ENCODE peak calls at places on chromosomes 13 and 19, in ten cellular contexts. M, O, F, Q, R, N, E, W, X and K are unnamed samples.

GRCh38 chr13:25204843-25205242 is 32.8 kb upstream of the AMER2 start:
- DNase-seq in M (no peak), O (no peak), F (no peak), Q (no peak), R (no peak), N (no peak), E (no peak), W (no peak), X (no peak), K (no peak)

GRCh38 chr19:53876651-53877224 is 5.3 kb upstream of the PRKCG start:
- DNase-seq in M (no peak), O (no peak), F (no peak), Q (no peak), R (no peak), N (no peak), E (no peak), W (no peak), X (no peak), K (no peak)

GRCh38 chr13:46666727-46667456 is 113.9 kb downstream of the LRCH1 start:
- DNase-seq in M (no peak), O (no peak), F (no peak), Q (no peak), R (no peak), N (peak; percentile 65), E (peak; percentile 45), W (no peak), X (peak; percentile 45), K (peak; percentile 58)

GRCh38 chr19:2733930-2734588 is 5.8 kb downstream of the SLC39A3 start:
- DNase-seq in M (no peak), O (no peak), F (no peak), Q (no peak), R (peak; percentile 76), N (no peak), E (no peak), W (no peak), X (no peak), K (no peak)

GRCh38 chr13:43388282-43389034 is 365.1 kb downstream of the DNAJC15 start:
- DNase-seq in M (peak; percentile 27), O (no peak), F (no peak), Q (peak; percentile 83), R (no peak), N (no peak), E (no peak), W (no peak), X (no peak), K (no peak)

GRCh38 chr13:112891477-112892401 is 77.3 kb upstream of the MCF2L start:
- DNase-seq in M (no peak), O (no peak), F (no peak), Q (no peak), R (peak; percentile 86), N (peak; percentile 77), E (no peak), W (no peak), X (no peak), K (peak; percentile 52)

GRCh38 chr19:38079926-38080380 is 144.1 kb downstream of the DPF1 start:
- DNase-seq in M (peak; percentile 57), O (no peak), F (no peak), Q (peak; percentile 25), R (no peak), N (no peak), E (no peak), W (no peak), X (no peak), K (no peak)

GRCh38 chr13:113852536-113853517 is 11.0 kb downstream of the GAS6 start:
- DNase-seq in M (no peak), O (no peak), F (no peak), Q (no peak), R (peak; percentile 86), N (peak; percentile 39), E (no peak), W (no peak), X (no peak), K (no peak)

GRCh38 chr19:3129112-3129511 is 6.7 kb upstream of the GNA15 start:
- DNase-seq in M (peak; percentile 24), O (no peak), F (no peak), Q (peak; percentile 3), R (no peak), N (no peak), E (no peak), W (no peak), X (no peak), K (no peak)

GRCh38 chr19:29711584-29712132 is 3.4 kb downstream of the C19orf12 start:
- DNase-seq in M (no peak), O (no peak), F (no peak), Q (no peak), R (no peak), N (no peak), E (no peak), W (no peak), X (no peak), K (no peak)

GRCh38 chr19:6271251-6271650 is 8.5 kb downstream of the MLLT1 start:
- DNase-seq in M (no peak), O (no peak), F (no peak), Q (no peak), R (no peak), N (no peak), E (peak; percentile 12), W (no peak), X (no peak), K (peak; percentile 33)

GRCh38 chr19:7492142-7493055 is 3.6 kb upstream of the PEX11G start:
- DNase-seq in M (no peak), O (no peak), F (no peak), Q (no peak), R (no peak), N (no peak), E (no peak), W (no peak), X (no peak), K (no peak)

GRCh38 chr13:48858122-48858521 is 117.6 kb upstream of the FNDC3A start:
- DNase-seq in M (no peak), O (no peak), F (no peak), Q (no peak), R (no peak), N (no peak), E (no peak), W (no peak), X (no peak), K (no peak)

GRCh38 chr19:48325265-48325910 is at the start of gene EMP3:
- DNase-seq in M (peak; percentile 72), O (peak; percentile 76), F (no peak), Q (peak; percentile 26), R (peak; percentile 95), N (peak; percentile 78), E (peak; percentile 68), W (no peak), X (peak; percentile 81), K (peak; percentile 78)

GRCh38 chr19:57719901-57720519 is 7.4 kb downstream of the ZNF671 start:
- DNase-seq in M (no peak), O (no peak), F (no peak), Q (no peak), R (no peak), N (peak; percentile 44), E (no peak), W (no peak), X (no peak), K (no peak)

GRCh38 chr13:42337808-42338600 is 66.1 kb downstream of the AKAP11 start:
- DNase-seq in M (no peak), O (no peak), F (no peak), Q (no peak), R (no peak), N (no peak), E (no peak), W (no peak), X (no peak), K (no peak)

GRCh38 chr19:9940778-9941177 is 4.5 kb upstream of the OLFM2 start:
- DNase-seq in M (peak; percentile 24), O (no peak), F (no peak), Q (no peak), R (no peak), N (no peak), E (no peak), W (no peak), X (no peak), K (no peak)

GRCh38 chr19:29098863-29099481 is 114.0 kb downstream of the UQCRFS1 start:
- DNase-seq in M (peak; percentile 65), O (no peak), F (no peak), Q (no peak), R (no peak), N (no peak), E (no peak), W (no peak), X (peak; percentile 36), K (no peak)

GRCh38 chr19:35940078-35940775 is 4.1 kb downstream of the LRFN3 start:
- DNase-seq in M (no peak), O (no peak), F (no peak), Q (no peak), R (no peak), N (no peak), E (no peak), W (no peak), X (no peak), K (no peak)

GRCh38 chr19:2618611-2619010 is 83.9 kb downstream of the GNG7 start:
- DNase-seq in M (peak; percentile 67), O (peak; percentile 54), F (no peak), Q (no peak), R (no peak), N (no peak), E (no peak), W (no peak), X (peak; percentile 49), K (no peak)

GRCh38 chr19:33814181-33815165 is 17.8 kb downstream of the KCTD15 start:
- DNase-seq in M (no peak), O (no peak), F (no peak), Q (no peak), R (peak; percentile 29), N (no peak), E (no peak), W (no peak), X (no peak), K (no peak)

GRCh38 chr19:45271098-45271497 is 20.0 kb downstream of the MARK4 start:
- DNase-seq in M (no peak), O (no peak), F (no peak), Q (no peak), R (no peak), N (no peak), E (no peak), W (no peak), X (no peak), K (no peak)

GRCh38 chr19:41398042-41398403 is 405 bp downstream of the BCKDHA start:
- DNase-seq in M (no peak), O (no peak), F (no peak), Q (no peak), R (no peak), N (no peak), E (no peak), W (no peak), X (no peak), K (no peak)

GRCh38 chr19:38975214-38975860 is at the start of gene FBXO17:
- DNase-seq in M (peak; percentile 71), O (no peak), F (peak; percentile 29), Q (no peak), R (no peak), N (peak; percentile 84), E (peak; percentile 70), W (peak; percentile 40), X (peak; percentile 61), K (peak; percentile 58)

GRCh38 chr19:48568345-48568886 is 16.4 kb downstream of the SULT2B1 start:
- DNase-seq in M (peak; percentile 83), O (no peak), F (no peak), Q (peak; percentile 4), R (no peak), N (peak; percentile 68), E (no peak), W (no peak), X (peak; percentile 84), K (no peak)

GRCh38 chr19:2542341-2543069 is 66.6 kb downstream of the GADD45B start:
- DNase-seq in M (no peak), O (no peak), F (no peak), Q (no peak), R (no peak), N (no peak), E (no peak), W (no peak), X (no peak), K (peak; percentile 38)

GRCh38 chr13:23558675-23559536 is 11.3 kb upstream of the TNFRSF19 start:
- DNase-seq in M (peak; percentile 58), O (no peak), F (no peak), Q (peak; percentile 58), R (no peak), N (no peak), E (peak; percentile 34), W (no peak), X (peak; percentile 60), K (no peak)

GRCh38 chr19:39247701-39248664 is 673 bp downstream of the IFNL4 start:
- DNase-seq in M (no peak), O (no peak), F (no peak), Q (no peak), R (no peak), N (peak; percentile 69), E (no peak), W (no peak), X (no peak), K (peak; percentile 50)